ENCODE peak calls at places on chromosomes 3 and 15, in six cellular contexts. R is EL; Q is stimulated activated CD4-positive, alpha-beta T cell treated with anti-CD3 and anti-CD28 coated beads, Interleukin-4, amount 100 ng/mL, for 48 hours; N is astrocyte of the spinal cord; I is GM23338; W is left ventricle myocardium superior. G is an unnamed sample.

GRCh38 chr3:41989518-41989917 is 27.6 kb upstream of the ULK4 start:
- DNase-seq in R (no peak), Q (no peak), N (no peak), I (no peak), W (no peak), G (no peak)

GRCh38 chr15:38134252-38134651 is 118.4 kb upstream of the SPRED1 start:
- DNase-seq in R (no peak), Q (no peak), N (no peak), I (no peak), W (no peak), G (no peak)

GRCh38 chr15:80404719-80405553 is 754 bp downstream of the ARNT2 start:
- DNase-seq in R (peak), Q (peak), N (peak), I (peak), W (peak), G (peak)

GRCh38 chr3:77648214-77648613 is 608.3 kb downstream of the ROBO2 start:
- DNase-seq in R (no peak), Q (no peak), N (no peak), I (no peak), W (no peak), G (no peak)

GRCh38 chr3:79027593-79027992 is 740.2 kb downstream of the ROBO1 start:
- DNase-seq in R (no peak), Q (no peak), N (no peak), I (no peak), W (no peak), G (no peak)

GRCh38 chr15:73426458-73426994 is 16.4 kb upstream of the REC114 start:
- DNase-seq in R (no peak), Q (no peak), N (no peak), I (peak), W (no peak), G (no peak)

GRCh38 chr15:65033659-65034269 is 4.3 kb upstream of the MTFMT start:
- DNase-seq in R (peak), Q (no peak), N (peak), I (peak), W (no peak), G (no peak)

GRCh38 chr3:51709004-51709420 is 2.1 kb downstream of the GRM2 start:
- DNase-seq in R (no peak), Q (no peak), N (no peak), I (no peak), W (no peak), G (peak)

GRCh38 chr3:66393486-66394260 is 107.1 kb downstream of the LRIG1 start:
- DNase-seq in R (no peak), Q (peak), N (peak), I (no peak), W (no peak), G (peak)

GRCh38 chr3:24394754-24395153 is 99.9 kb downstream of the THRB start:
- DNase-seq in R (no peak), Q (no peak), N (no peak), I (no peak), W (no peak), G (no peak)

GRCh38 chr3:31968927-31969418 is 12.1 kb downstream of the OSBPL10 start:
- DNase-seq in R (peak), Q (no peak), N (peak), I (no peak), W (no peak), G (no peak)

GRCh38 chr15:38254065-38254883 is 1.6 kb downstream of the SPRED1 start:
- DNase-seq in R (peak), Q (no peak), N (peak), I (no peak), W (peak), G (peak)

GRCh38 chr15:39108021-39108420 is 472.9 kb upstream of the THBS1 start:
- DNase-seq in R (no peak), Q (no peak), N (no peak), I (no peak), W (no peak), G (no peak)

G was measured in endodermal cell.